ENCODE peak calls at places on chromosomes 13 and 19, in six cellular contexts. One of them, this sample, is unnamed.

GRCh38 chr13:113748862-113749451 is 10.1 kb upstream of the TMEM255B start:
- DNase-seq in WTC11: no peak
- DNase-seq in H1: no peak
- DNase-seq in left lung: no peak
- DNase-seq in hepatocyte: no peak
- DNase-seq in AG10803: no peak
- DNase-seq in this sample: no peak

GRCh38 chr13:41580345-41580744 is 123.0 kb downstream of the RGCC start:
- DNase-seq in WTC11: no peak
- DNase-seq in H1: no peak
- DNase-seq in left lung: no peak
- DNase-seq in hepatocyte: no peak
- DNase-seq in AG10803: no peak
- DNase-seq in this sample: no peak

GRCh38 chr19:49614096-49614857 is 23.3 kb downstream of the PRR12 start:
- DNase-seq in WTC11: no peak
- DNase-seq in H1: no peak
- DNase-seq in left lung: no peak
- DNase-seq in hepatocyte: no peak
- DNase-seq in AG10803: peak; percentile 74
- DNase-seq in this sample: no peak

GRCh38 chr19:13707901-13708300 is 56.4 kb upstream of the MRI1 start:
- DNase-seq in WTC11: no peak
- DNase-seq in H1: no peak
- DNase-seq in left lung: no peak
- DNase-seq in hepatocyte: no peak
- DNase-seq in AG10803: peak; percentile 10
- DNase-seq in this sample: no peak

GRCh38 chr13:39051157-39051556 is 12.9 kb downstream of the NHLRC3 start:
- DNase-seq in WTC11: no peak
- DNase-seq in H1: no peak
- DNase-seq in left lung: no peak
- DNase-seq in hepatocyte: peak; percentile 43
- DNase-seq in AG10803: peak; percentile 55
- DNase-seq in this sample: no peak

GRCh38 chr19:14370169-14370998 is 10.9 kb upstream of the ADGRE5 start:
- DNase-seq in WTC11: no peak
- DNase-seq in H1: no peak
- DNase-seq in left lung: no peak
- DNase-seq in hepatocyte: no peak
- DNase-seq in AG10803: no peak
- DNase-seq in this sample: no peak

GRCh38 chr19:11269408-11269807 is 7.1 kb upstream of the DOCK6 start:
- DNase-seq in WTC11: no peak
- DNase-seq in H1: no peak
- DNase-seq in left lung: no peak
- DNase-seq in hepatocyte: no peak
- DNase-seq in AG10803: no peak
- DNase-seq in this sample: no peak

GRCh38 chr19:51610576-51610975 is 19.6 kb downstream of the SIGLEC5 start:
- DNase-seq in WTC11: no peak
- DNase-seq in H1: no peak
- DNase-seq in left lung: no peak
- DNase-seq in hepatocyte: no peak
- DNase-seq in AG10803: no peak
- DNase-seq in this sample: no peak

GRCh38 chr19:38726284-38726673 is 18.0 kb downstream of the CAPN12 start:
- DNase-seq in WTC11: no peak
- DNase-seq in H1: no peak
- DNase-seq in left lung: no peak
- DNase-seq in hepatocyte: no peak
- DNase-seq in AG10803: no peak
- DNase-seq in this sample: no peak

GRCh38 chr19:18966304-18966703 is 25.3 kb upstream of the HOMER3 start:
- DNase-seq in WTC11: no peak
- DNase-seq in H1: no peak
- DNase-seq in left lung: no peak
- DNase-seq in hepatocyte: no peak
- DNase-seq in AG10803: no peak
- DNase-seq in this sample: no peak

GRCh38 chr13:47798906-47799305 is 202.2 kb downstream of the SUCLA2 start:
- DNase-seq in WTC11: no peak
- DNase-seq in H1: no peak
- DNase-seq in left lung: no peak
- DNase-seq in hepatocyte: no peak
- DNase-seq in AG10803: peak; percentile 27
- DNase-seq in this sample: no peak

GRCh38 chr13:51829236-51829899 is 15.6 kb downstream of the TMEM272 start:
- DNase-seq in WTC11: no peak
- DNase-seq in H1: no peak
- DNase-seq in left lung: no peak
- DNase-seq in hepatocyte: no peak
- DNase-seq in AG10803: no peak
- DNase-seq in this sample: no peak

GRCh38 chr19:42480335-42481095 is 37.8 kb upstream of the CXCL17 start:
- DNase-seq in WTC11: no peak
- DNase-seq in H1: no peak
- DNase-seq in left lung: no peak
- DNase-seq in hepatocyte: peak; percentile 62
- DNase-seq in AG10803: peak; percentile 59
- DNase-seq in this sample: no peak

GRCh38 chr19:23509686-23510450 is 114.6 kb upstream of the ZNF91 start:
- DNase-seq in WTC11: no peak
- DNase-seq in H1: no peak
- DNase-seq in left lung: no peak
- DNase-seq in hepatocyte: no peak
- DNase-seq in AG10803: no peak
- DNase-seq in this sample: no peak

GRCh38 chr19:15154002-15154612 is 46.7 kb downstream of the NOTCH3 start:
- DNase-seq in WTC11: peak; percentile 82
- DNase-seq in H1: peak; percentile 84
- DNase-seq in left lung: no peak
- DNase-seq in hepatocyte: peak; percentile 63
- DNase-seq in AG10803: peak; percentile 39
- DNase-seq in this sample: peak; percentile 46

GRCh38 chr19:49761625-49762311 is 1.3 kb downstream of the TSKS start:
- DNase-seq in WTC11: no peak
- DNase-seq in H1: no peak
- DNase-seq in left lung: no peak
- DNase-seq in hepatocyte: peak; percentile 37
- DNase-seq in AG10803: peak; percentile 67
- DNase-seq in this sample: no peak

GRCh38 chr19:16207063-16207462 is 9.4 kb downstream of the AP1M1 start:
- DNase-seq in WTC11: peak; percentile 7
- DNase-seq in H1: no peak
- DNase-seq in left lung: no peak
- DNase-seq in hepatocyte: no peak
- DNase-seq in AG10803: no peak
- DNase-seq in this sample: no peak

GRCh38 chr19:43563816-43564215 is 11.5 kb downstream of the XRCC1 start:
- DNase-seq in WTC11: no peak
- DNase-seq in H1: no peak
- DNase-seq in left lung: no peak
- DNase-seq in hepatocyte: no peak
- DNase-seq in AG10803: no peak
- DNase-seq in this sample: no peak

GRCh38 chr19:48819366-48819816 is 8.6 kb upstream of the BCAT2 start:
- DNase-seq in WTC11: no peak
- DNase-seq in H1: no peak
- DNase-seq in left lung: peak; percentile 86
- DNase-seq in hepatocyte: peak; percentile 52
- DNase-seq in AG10803: peak; percentile 97
- DNase-seq in this sample: no peak

GRCh38 chr13:38321654-38322053 is 28.0 kb upstream of the UFM1 start:
- DNase-seq in WTC11: no peak
- DNase-seq in H1: no peak
- DNase-seq in left lung: no peak
- DNase-seq in hepatocyte: no peak
- DNase-seq in AG10803: no peak
- DNase-seq in this sample: no peak

GRCh38 chr13:81395368-81395767 is 1054.4 kb upstream of the SPRY2 start:
- DNase-seq in WTC11: peak; percentile 58
- DNase-seq in H1: no peak
- DNase-seq in left lung: no peak
- DNase-seq in hepatocyte: peak; percentile 32
- DNase-seq in AG10803: no peak
- DNase-seq in this sample: peak; percentile 42

GRCh38 chr19:3012522-3013260 is 16.4 kb downstream of the TLE2 start:
- DNase-seq in WTC11: peak; percentile 36
- DNase-seq in H1: peak; percentile 69
- DNase-seq in left lung: no peak
- DNase-seq in hepatocyte: no peak
- DNase-seq in AG10803: no peak
- DNase-seq in this sample: no peak

GRCh38 chr13:100473493-100474044 is 115.0 kb downstream of the GGACT start:
- DNase-seq in WTC11: no peak
- DNase-seq in H1: no peak
- DNase-seq in left lung: no peak
- DNase-seq in hepatocyte: no peak
- DNase-seq in AG10803: no peak
- DNase-seq in this sample: peak; percentile 16

GRCh38 chr19:49911381-49912145 is 14.9 kb upstream of the IL4I1 start:
- DNase-seq in WTC11: no peak
- DNase-seq in H1: no peak
- DNase-seq in left lung: no peak
- DNase-seq in hepatocyte: no peak
- DNase-seq in AG10803: no peak
- DNase-seq in this sample: no peak

GRCh38 chr13:100565291-100565690 is 23.3 kb downstream of the GGACT start:
- DNase-seq in WTC11: no peak
- DNase-seq in H1: no peak
- DNase-seq in left lung: no peak
- DNase-seq in hepatocyte: no peak
- DNase-seq in AG10803: no peak
- DNase-seq in this sample: no peak

GRCh38 chr13:32323912-32324311 is 8.6 kb downstream of the BRCA2 start:
- DNase-seq in WTC11: no peak
- DNase-seq in H1: no peak
- DNase-seq in left lung: no peak
- DNase-seq in hepatocyte: no peak
- DNase-seq in AG10803: peak; percentile 81
- DNase-seq in this sample: no peak

GRCh38 chr19:56088454-56089215 is 32.5 kb downstream of the ZNF787 start:
- DNase-seq in WTC11: no peak
- DNase-seq in H1: no peak
- DNase-seq in left lung: no peak
- DNase-seq in hepatocyte: no peak
- DNase-seq in AG10803: no peak
- DNase-seq in this sample: no peak

GRCh38 chr19:56087647-56088346 is 33.3 kb downstream of the ZNF787 start:
- DNase-seq in WTC11: no peak
- DNase-seq in H1: no peak
- DNase-seq in left lung: no peak
- DNase-seq in hepatocyte: no peak
- DNase-seq in AG10803: no peak
- DNase-seq in this sample: no peak

GRCh38 chr19:56091066-56091490 is 30.0 kb downstream of the ZNF787 start:
- DNase-seq in WTC11: no peak
- DNase-seq in H1: no peak
- DNase-seq in left lung: no peak
- DNase-seq in hepatocyte: no peak
- DNase-seq in AG10803: peak; percentile 37
- DNase-seq in this sample: no peak

GRCh38 chr19:56086671-56087430 is 34.2 kb downstream of the ZNF787 start:
- DNase-seq in WTC11: no peak
- DNase-seq in H1: no peak
- DNase-seq in left lung: no peak
- DNase-seq in hepatocyte: no peak
- DNase-seq in AG10803: no peak
- DNase-seq in this sample: no peak

GRCh38 chr19:56089344-56089743 is 31.8 kb downstream of the ZNF787 start:
- DNase-seq in WTC11: no peak
- DNase-seq in H1: no peak
- DNase-seq in left lung: no peak
- DNase-seq in hepatocyte: no peak
- DNase-seq in AG10803: no peak
- DNase-seq in this sample: no peak
- TF ChIP-seq CTCF in WTC11: no peak
- TF ChIP-seq CTCF in H1: no peak
- TF ChIP-seq CTCF in left lung: no peak
- TF ChIP-seq CTCF in hepatocyte: no peak
- TF ChIP-seq CTCF in AG10803: no peak
- TF ChIP-seq CTCF in this sample: no peak

DNA sequence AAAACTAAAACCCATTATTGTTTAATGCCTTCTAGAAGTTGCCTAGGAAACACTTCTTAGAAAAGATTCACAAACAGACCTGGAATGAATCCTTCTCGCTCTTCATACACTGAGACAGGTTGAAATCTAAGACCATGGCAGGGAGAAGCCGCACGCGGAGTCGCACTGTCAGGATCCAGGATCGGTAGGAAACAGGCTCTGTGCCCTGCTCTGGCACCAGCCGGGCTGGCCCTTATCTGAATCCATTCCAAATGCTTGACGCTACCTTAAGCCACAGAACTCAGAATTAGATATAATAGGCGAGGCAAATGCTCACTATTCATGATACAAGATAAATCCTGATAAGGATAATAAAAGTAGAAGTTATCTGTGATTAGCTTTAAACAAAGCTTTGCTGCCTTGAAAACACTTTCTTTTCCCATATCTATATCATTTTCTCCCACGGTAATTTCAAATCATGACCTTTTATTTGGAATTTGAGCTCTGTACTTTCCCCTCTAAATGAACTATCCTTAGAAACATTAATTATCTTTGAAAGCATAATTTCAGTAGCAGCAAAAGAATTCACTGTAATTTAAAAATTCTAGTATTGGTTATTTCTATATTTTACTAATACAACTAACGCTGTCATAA is 385.6 kb downstream of the IRS2 start:
- DNase-seq in WTC11: no peak
- DNase-seq in H1: no peak
- DNase-seq in left lung: no peak
- DNase-seq in hepatocyte: no peak
- DNase-seq in AG10803: no peak
- DNase-seq in this sample: no peak
- TF ChIP-seq CTCF in WTC11: no peak
- TF ChIP-seq CTCF in H1: no peak
- TF ChIP-seq CTCF in left lung: no peak
- TF ChIP-seq CTCF in hepatocyte: no peak
- TF ChIP-seq CTCF in AG10803: no peak
- TF ChIP-seq CTCF in this sample: no peak

DNA sequence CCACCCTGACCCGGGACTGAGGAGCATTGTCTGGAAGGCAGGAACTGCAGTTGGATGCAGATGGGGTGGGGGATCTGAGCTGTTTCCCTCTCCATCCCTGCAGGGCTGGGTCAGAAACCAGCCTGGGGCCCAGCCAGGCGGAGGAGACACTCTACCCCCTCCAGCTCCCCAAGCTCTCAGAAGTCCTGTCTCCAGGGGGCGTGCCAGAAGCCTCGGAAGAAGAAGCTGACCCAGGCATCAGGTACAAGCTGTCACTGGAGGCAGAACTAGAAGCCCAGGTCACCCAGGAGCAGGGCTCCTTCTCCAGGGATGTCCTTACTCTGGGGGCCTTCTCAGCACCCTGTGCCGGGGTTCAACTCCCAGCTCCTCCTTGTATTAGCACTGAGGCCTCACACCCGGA is 15.5 kb downstream of the SIX5 start:
- DNase-seq in WTC11: peak; percentile 73
- DNase-seq in H1: peak; percentile 77
- DNase-seq in left lung: no peak
- DNase-seq in hepatocyte: no peak
- DNase-seq in AG10803: no peak
- DNase-seq in this sample: peak; percentile 49
- TF ChIP-seq CTCF in WTC11: no peak
- TF ChIP-seq CTCF in H1: peak; percentile 39
- TF ChIP-seq CTCF in left lung: no peak
- TF ChIP-seq CTCF in hepatocyte: peak; percentile 7
- TF ChIP-seq CTCF in AG10803: peak; percentile 19
- TF ChIP-seq CTCF in this sample: no peak

GRCh38 chr13:40261947-40262346 is 404.5 kb downstream of the FOXO1 start:
- DNase-seq in WTC11: no peak
- DNase-seq in H1: no peak
- DNase-seq in left lung: no peak
- DNase-seq in hepatocyte: no peak
- DNase-seq in AG10803: no peak
- DNase-seq in this sample: no peak
- TF ChIP-seq CTCF in WTC11: no peak
- TF ChIP-seq CTCF in H1: no peak
- TF ChIP-seq CTCF in left lung: no peak
- TF ChIP-seq CTCF in hepatocyte: no peak
- TF ChIP-seq CTCF in AG10803: no peak
- TF ChIP-seq CTCF in this sample: no peak

This sample was measured in nephron progenitor cell.